ENCODE peak calls at places on chromosomes 13 and 19, in eight cellular contexts. X is stimulated activated CD4-positive, alpha-beta T cell treated with anti-CD3 and anti-CD28 coated beads, Interleukin-1b, Interleukin-23, amount 100 ng/mL, for 24 hours; N is stimulated activated CD8-positive, alpha-beta memory T cell treated with anti-CD3 and anti-CD28 coated beads, Interleukin-15, amount 100 ng/mL, for 4 hours; U is fibroblast of the conjunctiva; A is substantia nigra; J is tibial nerve; K is NCI-H2029 treated with DMSO at 0.1 percent for 48 hours; Q is T follicular helper cell. I is an unnamed sample.

GRCh38 chr13:40345149-40345514 is 321.3 kb downstream of the FOXO1 start:
- DNase-seq in X (no peak), N (no peak), U (no peak), A (peak), J (no peak), K (no peak), Q (no peak), I (no peak)

GRCh38 chr13:42735011-42735410 is 46.4 kb upstream of the FAM216B start:
- DNase-seq in X (no peak), N (no peak), U (no peak), A (no peak), J (no peak), K (no peak), Q (no peak), I (no peak)

GRCh38 chr13:41231786-41232185 is 31.6 kb downstream of the MTRF1 start:
- DNase-seq in X (no peak), N (no peak), U (no peak), A (no peak), J (no peak), K (peak), Q (no peak), I (no peak)

GRCh38 chr19:44553478-44554171 is 24.1 kb upstream of the CEACAM20 start:
- DNase-seq in X (no peak), N (no peak), U (no peak), A (no peak), J (no peak), K (no peak), Q (no peak), I (no peak)

GRCh38 chr19:46495789-46496099 is at the start of gene PNMA8B:
- DNase-seq in X (no peak), N (no peak), U (no peak), A (peak), J (no peak), K (no peak), Q (peak), I (peak)

GRCh38 chr13:105998233-105998550 is 537.3 kb downstream of the EFNB2 start:
- DNase-seq in X (no peak), N (no peak), U (no peak), A (no peak), J (no peak), K (no peak), Q (no peak), I (no peak)

GRCh38 chr13:27463500-27463899 is 13.1 kb upstream of the MTIF3 start:
- DNase-seq in X (no peak), N (no peak), U (no peak), A (no peak), J (no peak), K (no peak), Q (no peak), I (no peak)

GRCh38 chr13:30832845-30833332 is 73.2 kb upstream of the MEDAG start:
- DNase-seq in X (peak), N (no peak), U (no peak), A (no peak), J (no peak), K (peak), Q (no peak), I (peak)

GRCh38 chr13:80339841-80340642 is 884 bp downstream of the SPRY2 start:
- DNase-seq in X (no peak), N (no peak), U (no peak), A (no peak), J (peak), K (no peak), Q (no peak), I (peak)

GRCh38 chr13:113946409-113947181 is 27.3 kb downstream of the C13orf46 start:
- DNase-seq in X (no peak), N (no peak), U (no peak), A (no peak), J (no peak), K (no peak), Q (no peak), I (no peak)

GRCh38 chr13:34913040-34913439 is 29.0 kb upstream of the NBEA start:
- DNase-seq in X (no peak), N (no peak), U (no peak), A (no peak), J (no peak), K (no peak), Q (no peak), I (no peak)

GRCh38 chr13:44160549-44161278 is 212.9 kb upstream of the SERP2 start:
- DNase-seq in X (no peak), N (no peak), U (no peak), A (no peak), J (no peak), K (no peak), Q (no peak), I (no peak)

GRCh38 chr13:25210842-25211241 is 38.8 kb upstream of the AMER2 start:
- DNase-seq in X (no peak), N (no peak), U (no peak), A (no peak), J (no peak), K (no peak), Q (no peak), I (no peak)

GRCh38 chr13:20901668-20902437 is 693 bp downstream of the XPO4 start:
- DNase-seq in X (peak), N (no peak), U (no peak), A (no peak), J (no peak), K (no peak), Q (no peak), I (no peak)

I was measured in NCI-H774.